ENCODE peak calls at places on chromosomes 12 and 14, in five cellular contexts. One of them, this sample, is unnamed.

GRCh38 chr12:12901158-12901791 is 9.9 kb downstream of the GPRC5A start:
- DNase-seq in NCI-H1092: no peak
- DNase-seq in stimulated activated CD4-positive, alpha-beta T cell treated with anti-CD3 and anti-CD28 coated beads, Interleukin-15, amount 100 ng/mL, for 1 hour: no peak
- DNase-seq in left cardiac atrium: peak
- DNase-seq in activated T-helper 1 cell treated with Interleukin-2 at 50 U/mL for 16 hours: no peak
- DNase-seq in this sample: no peak

GRCh38 chr12:133058203-133059125 is 21.2 kb downstream of the ZNF84 start:
- DNase-seq in NCI-H1092: no peak
- DNase-seq in stimulated activated CD4-positive, alpha-beta T cell treated with anti-CD3 and anti-CD28 coated beads, Interleukin-15, amount 100 ng/mL, for 1 hour: no peak
- DNase-seq in left cardiac atrium: no peak
- DNase-seq in activated T-helper 1 cell treated with Interleukin-2 at 50 U/mL for 16 hours: no peak
- DNase-seq in this sample: no peak

GRCh38 chr12:86137936-86138335 is 118.3 kb downstream of the MGAT4C start:
- DNase-seq in NCI-H1092: no peak
- DNase-seq in stimulated activated CD4-positive, alpha-beta T cell treated with anti-CD3 and anti-CD28 coated beads, Interleukin-15, amount 100 ng/mL, for 1 hour: no peak
- DNase-seq in left cardiac atrium: no peak
- DNase-seq in activated T-helper 1 cell treated with Interleukin-2 at 50 U/mL for 16 hours: no peak
- DNase-seq in this sample: no peak

GRCh38 chr14:63853831-63854293 is 1.1 kb downstream of the SYNE2 start:
- DNase-seq in NCI-H1092: peak
- DNase-seq in stimulated activated CD4-positive, alpha-beta T cell treated with anti-CD3 and anti-CD28 coated beads, Interleukin-15, amount 100 ng/mL, for 1 hour: peak
- DNase-seq in left cardiac atrium: peak
- DNase-seq in activated T-helper 1 cell treated with Interleukin-2 at 50 U/mL for 16 hours: peak
- DNase-seq in this sample: peak

GRCh38 chr14:104689620-104690265 is 325 bp downstream of the INF2 start:
- DNase-seq in NCI-H1092: no peak
- DNase-seq in stimulated activated CD4-positive, alpha-beta T cell treated with anti-CD3 and anti-CD28 coated beads, Interleukin-15, amount 100 ng/mL, for 1 hour: no peak
- DNase-seq in left cardiac atrium: no peak
- DNase-seq in activated T-helper 1 cell treated with Interleukin-2 at 50 U/mL for 16 hours: no peak
- DNase-seq in this sample: no peak

GRCh38 chr12:78035913-78036658 is 205.4 kb downstream of the NAV3 start:
- DNase-seq in NCI-H1092: no peak
- DNase-seq in stimulated activated CD4-positive, alpha-beta T cell treated with anti-CD3 and anti-CD28 coated beads, Interleukin-15, amount 100 ng/mL, for 1 hour: no peak
- DNase-seq in left cardiac atrium: no peak
- DNase-seq in activated T-helper 1 cell treated with Interleukin-2 at 50 U/mL for 16 hours: no peak
- DNase-seq in this sample: no peak

GRCh38 chr12:31118347-31118830 is 44.7 kb downstream of the DDX11 start:
- DNase-seq in NCI-H1092: peak
- DNase-seq in stimulated activated CD4-positive, alpha-beta T cell treated with anti-CD3 and anti-CD28 coated beads, Interleukin-15, amount 100 ng/mL, for 1 hour: no peak
- DNase-seq in left cardiac atrium: peak
- DNase-seq in activated T-helper 1 cell treated with Interleukin-2 at 50 U/mL for 16 hours: no peak
- DNase-seq in this sample: no peak

GRCh38 chr12:93653079-93653478 is 24.1 kb upstream of the CRADD start:
- DNase-seq in NCI-H1092: no peak
- DNase-seq in stimulated activated CD4-positive, alpha-beta T cell treated with anti-CD3 and anti-CD28 coated beads, Interleukin-15, amount 100 ng/mL, for 1 hour: no peak
- DNase-seq in left cardiac atrium: no peak
- DNase-seq in activated T-helper 1 cell treated with Interleukin-2 at 50 U/mL for 16 hours: no peak
- DNase-seq in this sample: no peak

GRCh38 chr12:31588976-31589375 is 2.0 kb downstream of the DENND5B start:
- DNase-seq in NCI-H1092: no peak
- DNase-seq in stimulated activated CD4-positive, alpha-beta T cell treated with anti-CD3 and anti-CD28 coated beads, Interleukin-15, amount 100 ng/mL, for 1 hour: no peak
- DNase-seq in left cardiac atrium: no peak
- DNase-seq in activated T-helper 1 cell treated with Interleukin-2 at 50 U/mL for 16 hours: no peak
- DNase-seq in this sample: no peak

GRCh38 chr14:104923596-104924420 is 871 bp upstream of the PLD4 start:
- DNase-seq in NCI-H1092: no peak
- DNase-seq in stimulated activated CD4-positive, alpha-beta T cell treated with anti-CD3 and anti-CD28 coated beads, Interleukin-15, amount 100 ng/mL, for 1 hour: no peak
- DNase-seq in left cardiac atrium: no peak
- DNase-seq in activated T-helper 1 cell treated with Interleukin-2 at 50 U/mL for 16 hours: no peak
- DNase-seq in this sample: no peak

GRCh38 chr14:49971156-49972141 is 78.6 kb downstream of the ARF6 start:
- DNase-seq in NCI-H1092: peak
- DNase-seq in stimulated activated CD4-positive, alpha-beta T cell treated with anti-CD3 and anti-CD28 coated beads, Interleukin-15, amount 100 ng/mL, for 1 hour: peak
- DNase-seq in left cardiac atrium: no peak
- DNase-seq in activated T-helper 1 cell treated with Interleukin-2 at 50 U/mL for 16 hours: no peak
- DNase-seq in this sample: no peak

GRCh38 chr12:16300222-16300621 is 22.7 kb upstream of the SLC15A5 start:
- DNase-seq in NCI-H1092: no peak
- DNase-seq in stimulated activated CD4-positive, alpha-beta T cell treated with anti-CD3 and anti-CD28 coated beads, Interleukin-15, amount 100 ng/mL, for 1 hour: no peak
- DNase-seq in left cardiac atrium: no peak
- DNase-seq in activated T-helper 1 cell treated with Interleukin-2 at 50 U/mL for 16 hours: no peak
- DNase-seq in this sample: no peak